ENCODE peak calls at places on chromosomes 1 and 21, in four cellular contexts. W, V, X and I are unnamed samples.

GRCh38 chr1:172383541-172383940 is 36.9 kb upstream of the C1orf105 start:
- DNase-seq in X (no peak), V (no peak), W (no peak), I (no peak)

GRCh38 chr1:2085080-2085479 is 34.9 kb downstream of the PRKCZ start:
- DNase-seq in V (no peak), X (no peak), W (no peak), I (no peak)

GRCh38 chr1:23168079-23168461 is 586 bp downstream of the LUZP1 start:
- DNase-seq in V (peak; percentile 73), W (peak; percentile 59), X (peak; percentile 64), I (peak; percentile 59)

GRCh38 chr1:204255225-204255624 is 41.4 kb upstream of the GOLT1A start:
- DNase-seq in X (no peak), W (no peak), V (no peak), I (no peak)

GRCh38 chr21:34807881-34808568 is 139.2 kb downstream of the CLIC6 start:
- DNase-seq in V (no peak), X (no peak), W (no peak), I (peak; percentile 81)

GRCh38 chr1:111735321-111735720 is 3.9 kb downstream of the INKA2 start:
- DNase-seq in V (no peak), X (no peak), W (no peak), I (no peak)

GRCh38 chr1:24865168-24865567 is 64.9 kb downstream of the RUNX3 start:
- DNase-seq in X (no peak), V (no peak), W (no peak), I (no peak)

GRCh38 chr21:21968810-21969588 is 970.8 kb downstream of the NCAM2 start:
- DNase-seq in V (no peak), X (no peak), W (no peak), I (no peak)

GRCh38 chr1:236759252-236759859 is 35.7 kb upstream of the MTR start:
- DNase-seq in V (no peak), X (no peak), W (peak; percentile 20), I (peak; percentile 62)

GRCh38 chr1:155499953-155500621 is 62.5 kb downstream of the ASH1L start:
- DNase-seq in V (no peak), X (no peak), W (no peak), I (no peak)

GRCh38 chr1:28582248-28582615 is 9.8 kb upstream of the RAB42 start:
- DNase-seq in X (no peak), W (no peak), V (no peak), I (peak; percentile 50)

GRCh38 chr1:177044390-177044789 is 120.1 kb downstream of the ASTN1 start:
- DNase-seq in W (no peak), X (no peak), V (no peak), I (no peak)

GRCh38 chr1:221708076-221708571 is 33.8 kb downstream of the DUSP10 start:
- DNase-seq in W (peak; percentile 78), X (no peak), V (no peak), I (peak; percentile 98)

GRCh38 chr1:150508982-150509381 is 1.1 kb downstream of the ECM1 start:
- DNase-seq in V (no peak), X (no peak), W (no peak), I (no peak)

GRCh38 chr1:237411621-237412020 is 369.6 kb downstream of the RYR2 start:
- DNase-seq in W (peak; percentile 54), X (no peak), V (no peak), I (peak; percentile 14)

GRCh38 chr1:197857477-197857876 is 45.0 kb upstream of the C1orf53 start:
- DNase-seq in V (no peak), W (no peak), X (no peak), I (no peak)
- TF ChIP-seq CTCF in V (no peak), W (no peak), X (no peak), I (no peak)

GRCh38 chr1:53763461-53763860 is 24.5 kb upstream of the GLIS1 start:
- DNase-seq in X (no peak), W (no peak), V (no peak), I (no peak)
- TF ChIP-seq CTCF in X (no peak), W (no peak), V (no peak), I (no peak)

GRCh38 chr1:169694304-169694703 is 17.1 kb downstream of the SELL start:
- DNase-seq in W (peak; percentile 82), V (no peak), X (no peak), I (no peak)
- TF ChIP-seq CTCF in W (peak; percentile 75), V (no peak), X (no peak), I (no peak)

GRCh38 chr1:196628838-196629237 is 20.6 kb upstream of the KCNT2 start:
- DNase-seq in W (no peak), V (no peak), X (no peak), I (no peak)
- TF ChIP-seq CTCF in W (no peak), V (no peak), X (no peak), I (no peak)

DNA sequence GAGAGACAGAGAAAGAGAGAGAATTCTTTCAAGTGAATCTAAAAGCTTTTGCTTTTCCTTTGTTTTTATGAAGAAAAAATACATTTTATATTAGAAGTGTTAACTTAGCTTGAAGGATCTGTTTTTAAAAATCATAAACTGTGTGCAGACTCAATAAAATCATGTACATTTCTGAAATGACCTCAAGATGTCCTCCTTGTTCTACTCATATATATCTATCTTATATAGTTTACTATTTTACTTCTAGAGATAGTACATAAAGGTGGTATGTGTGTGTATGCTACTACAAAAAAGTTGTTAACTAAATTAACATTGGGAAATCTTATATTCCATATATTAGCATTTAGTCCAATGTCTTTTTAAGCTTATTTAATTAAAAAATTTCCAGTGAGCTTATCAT is 117.6 kb downstream of the PTPRC start:
- DNase-seq in X (no peak), W (no peak), V (no peak), I (peak; percentile 29)
- TF ChIP-seq CTCF in X (peak; percentile 15), W (peak; percentile 46), V (peak; percentile 46), I (no peak)

GRCh38 chr1:8091691-8092090 is 65.6 kb upstream of the ERRFI1 start:
- DNase-seq in X (no peak), V (no peak), W (no peak), I (no peak)
- TF ChIP-seq CTCF in X (no peak), V (no peak), W (no peak), I (no peak)